ENCODE peak calls at places on chromosomes 1 and 21, in six cellular contexts. One of them, this sample, is unnamed.

GRCh38 chr1:47694011-47694890 is 256.4 kb downstream of the FOXD2 start:
- DNase-seq in astrocyte of the spinal cord: no peak
- DNase-seq in foreskin fibroblast: no peak
- DNase-seq in GM12864: no peak
- DNase-seq in upper lobe of right lung: peak
- DNase-seq in A549: no peak
- DNase-seq in this sample: no peak

GRCh38 chr1:78370779-78371482 is 119.8 kb upstream of the PTGFR start:
- DNase-seq in upper lobe of right lung: no peak
- DNase-seq in A549: no peak
- DNase-seq in GM12864: no peak
- DNase-seq in foreskin fibroblast: peak
- DNase-seq in astrocyte of the spinal cord: peak
- DNase-seq in this sample: peak

GRCh38 chr1:37481289-37482003 is 7.1 kb downstream of the ZC3H12A start:
- DNase-seq in A549: peak
- DNase-seq in upper lobe of right lung: peak
- DNase-seq in astrocyte of the spinal cord: no peak
- DNase-seq in foreskin fibroblast: no peak
- DNase-seq in GM12864: no peak
- DNase-seq in this sample: no peak

GRCh38 chr1:172999349-172999748 is 51.4 kb downstream of the TNFSF18 start:
- DNase-seq in GM12864: no peak
- DNase-seq in upper lobe of right lung: no peak
- DNase-seq in foreskin fibroblast: no peak
- DNase-seq in astrocyte of the spinal cord: no peak
- DNase-seq in A549: no peak
- DNase-seq in this sample: no peak

GRCh38 chr1:180160362-180160761 is 5.7 kb downstream of the QSOX1 start:
- DNase-seq in A549: no peak
- DNase-seq in upper lobe of right lung: no peak
- DNase-seq in GM12864: no peak
- DNase-seq in astrocyte of the spinal cord: no peak
- DNase-seq in foreskin fibroblast: no peak
- DNase-seq in this sample: no peak

GRCh38 chr1:201359031-201359872 is 18.2 kb downstream of the TNNT2 start:
- DNase-seq in upper lobe of right lung: peak
- DNase-seq in GM12864: no peak
- DNase-seq in A549: no peak
- DNase-seq in astrocyte of the spinal cord: no peak
- DNase-seq in foreskin fibroblast: no peak
- DNase-seq in this sample: no peak

GRCh38 chr1:1361982-1362423 is 3.6 kb upstream of the MXRA8 start:
- DNase-seq in astrocyte of the spinal cord: peak
- DNase-seq in GM12864: no peak
- DNase-seq in A549: no peak
- DNase-seq in foreskin fibroblast: peak
- DNase-seq in upper lobe of right lung: no peak
- DNase-seq in this sample: no peak

GRCh38 chr21:42392731-42393442 is 3.0 kb downstream of the TMPRSS3 start:
- DNase-seq in foreskin fibroblast: no peak
- DNase-seq in GM12864: peak
- DNase-seq in A549: no peak
- DNase-seq in upper lobe of right lung: peak
- DNase-seq in astrocyte of the spinal cord: peak
- DNase-seq in this sample: peak

GRCh38 chr1:42319871-42320484 is 15.1 kb downstream of the FOXJ3 start:
- DNase-seq in astrocyte of the spinal cord: no peak
- DNase-seq in foreskin fibroblast: no peak
- DNase-seq in upper lobe of right lung: no peak
- DNase-seq in GM12864: no peak
- DNase-seq in A549: no peak
- DNase-seq in this sample: no peak

GRCh38 chr1:212147581-212148033 is 112.1 kb downstream of the DTL start:
- DNase-seq in foreskin fibroblast: no peak
- DNase-seq in A549: peak
- DNase-seq in astrocyte of the spinal cord: peak
- DNase-seq in upper lobe of right lung: peak
- DNase-seq in GM12864: no peak
- DNase-seq in this sample: peak

GRCh38 chr1:25590096-25590824 is 26.3 kb upstream of the MAN1C1 start:
- DNase-seq in GM12864: no peak
- DNase-seq in A549: no peak
- DNase-seq in upper lobe of right lung: peak
- DNase-seq in foreskin fibroblast: no peak
- DNase-seq in astrocyte of the spinal cord: no peak
- DNase-seq in this sample: no peak

DNA sequence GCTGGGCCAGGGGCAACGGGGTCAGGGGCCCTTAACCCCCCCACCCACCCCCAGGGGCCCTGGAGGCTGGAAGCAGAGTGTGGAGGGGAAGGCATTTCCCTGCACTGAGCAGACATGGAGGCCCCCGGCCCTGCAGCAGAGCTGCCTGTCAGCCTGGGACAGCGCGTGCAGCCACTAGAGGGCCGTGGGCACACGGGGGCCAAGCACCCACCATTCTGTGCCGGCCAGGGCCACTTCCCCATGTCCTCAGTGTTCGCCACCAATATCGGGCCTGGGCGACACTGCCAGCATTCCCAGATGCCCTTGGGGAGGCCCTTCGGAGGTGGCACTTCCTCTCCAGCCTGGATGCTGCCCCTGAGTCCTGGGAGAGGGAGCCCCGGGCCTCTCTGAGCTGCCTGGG is 23.2 kb upstream of the ARHGEF16 start:
- DNase-seq in GM12864: no peak
- DNase-seq in A549: no peak
- DNase-seq in foreskin fibroblast: no peak
- DNase-seq in upper lobe of right lung: no peak
- DNase-seq in astrocyte of the spinal cord: no peak
- DNase-seq in this sample: no peak
- TF ChIP-seq CTCF in GM12864: peak
- TF ChIP-seq CTCF in A549: peak
- TF ChIP-seq CTCF in foreskin fibroblast: peak
- TF ChIP-seq CTCF in upper lobe of right lung: no peak
- TF ChIP-seq CTCF in astrocyte of the spinal cord: peak
- TF ChIP-seq CTCF in this sample: no peak

GRCh38 chr1:83029050-83029449 is 969.9 kb downstream of the TTLL7 start:
- DNase-seq in upper lobe of right lung: no peak
- DNase-seq in foreskin fibroblast: no peak
- DNase-seq in GM12864: no peak
- DNase-seq in A549: no peak
- DNase-seq in astrocyte of the spinal cord: no peak
- DNase-seq in this sample: no peak
- TF ChIP-seq CTCF in upper lobe of right lung: no peak
- TF ChIP-seq CTCF in foreskin fibroblast: no peak
- TF ChIP-seq CTCF in GM12864: no peak
- TF ChIP-seq CTCF in A549: no peak
- TF ChIP-seq CTCF in astrocyte of the spinal cord: no peak
- TF ChIP-seq CTCF in this sample: no peak

GRCh38 chr1:114764689-114765088 is 6.9 kb upstream of the CSDE1 start:
- DNase-seq in foreskin fibroblast: no peak
- DNase-seq in GM12864: no peak
- DNase-seq in astrocyte of the spinal cord: no peak
- DNase-seq in upper lobe of right lung: no peak
- DNase-seq in A549: no peak
- DNase-seq in this sample: no peak
- TF ChIP-seq CTCF in foreskin fibroblast: no peak
- TF ChIP-seq CTCF in GM12864: no peak
- TF ChIP-seq CTCF in astrocyte of the spinal cord: no peak
- TF ChIP-seq CTCF in upper lobe of right lung: peak
- TF ChIP-seq CTCF in A549: no peak
- TF ChIP-seq CTCF in this sample: no peak

GRCh38 chr1:247373721-247374141 is 42.1 kb upstream of the ZNF496 start:
- DNase-seq in foreskin fibroblast: peak
- DNase-seq in GM12864: no peak
- DNase-seq in A549: no peak
- DNase-seq in astrocyte of the spinal cord: peak
- DNase-seq in upper lobe of right lung: peak
- DNase-seq in this sample: no peak
- TF ChIP-seq CTCF in foreskin fibroblast: peak
- TF ChIP-seq CTCF in GM12864: peak
- TF ChIP-seq CTCF in A549: no peak
- TF ChIP-seq CTCF in astrocyte of the spinal cord: peak
- TF ChIP-seq CTCF in upper lobe of right lung: peak
- TF ChIP-seq CTCF in this sample: peak

GRCh38 chr1:33500547-33500946 is 28.1 kb downstream of the ZSCAN20 start:
- DNase-seq in astrocyte of the spinal cord: no peak
- DNase-seq in foreskin fibroblast: peak
- DNase-seq in A549: no peak
- DNase-seq in GM12864: no peak
- DNase-seq in upper lobe of right lung: no peak
- DNase-seq in this sample: no peak
- TF ChIP-seq CTCF in astrocyte of the spinal cord: peak
- TF ChIP-seq CTCF in foreskin fibroblast: no peak
- TF ChIP-seq CTCF in A549: no peak
- TF ChIP-seq CTCF in GM12864: no peak
- TF ChIP-seq CTCF in upper lobe of right lung: no peak
- TF ChIP-seq CTCF in this sample: no peak

GRCh38 chr21:15645830-15646229 is 84.0 kb upstream of the USP25 start:
- DNase-seq in upper lobe of right lung: no peak
- DNase-seq in GM12864: no peak
- DNase-seq in A549: no peak
- DNase-seq in foreskin fibroblast: no peak
- DNase-seq in astrocyte of the spinal cord: no peak
- DNase-seq in this sample: no peak

GRCh38 chr21:15653710-15654109 is 76.1 kb upstream of the USP25 start:
- DNase-seq in upper lobe of right lung: no peak
- DNase-seq in foreskin fibroblast: no peak
- DNase-seq in astrocyte of the spinal cord: no peak
- DNase-seq in A549: no peak
- DNase-seq in GM12864: no peak
- DNase-seq in this sample: no peak

GRCh38 chr21:15654171-15654570 is 75.6 kb upstream of the USP25 start:
- DNase-seq in GM12864: no peak
- DNase-seq in foreskin fibroblast: no peak
- DNase-seq in upper lobe of right lung: no peak
- DNase-seq in astrocyte of the spinal cord: no peak
- DNase-seq in A549: no peak
- DNase-seq in this sample: no peak

GRCh38 chr21:15651172-15651571 is 78.6 kb upstream of the USP25 start:
- DNase-seq in foreskin fibroblast: no peak
- DNase-seq in GM12864: no peak
- DNase-seq in upper lobe of right lung: no peak
- DNase-seq in astrocyte of the spinal cord: no peak
- DNase-seq in A549: no peak
- DNase-seq in this sample: no peak
- TF ChIP-seq CTCF in foreskin fibroblast: no peak
- TF ChIP-seq CTCF in GM12864: no peak
- TF ChIP-seq CTCF in upper lobe of right lung: no peak
- TF ChIP-seq CTCF in astrocyte of the spinal cord: no peak
- TF ChIP-seq CTCF in A549: no peak
- TF ChIP-seq CTCF in this sample: no peak

GRCh38 chr1:26694185-26694572 is 1.6 kb upstream of the ARID1A start:
- DNase-seq in astrocyte of the spinal cord: no peak
- DNase-seq in GM12864: no peak
- DNase-seq in foreskin fibroblast: no peak
- DNase-seq in upper lobe of right lung: no peak
- DNase-seq in A549: no peak
- DNase-seq in this sample: no peak

GRCh38 chr1:26692793-26693490 is 2.9 kb upstream of the ARID1A start:
- DNase-seq in upper lobe of right lung: peak
- DNase-seq in astrocyte of the spinal cord: peak
- DNase-seq in A549: peak
- DNase-seq in GM12864: peak
- DNase-seq in foreskin fibroblast: peak
- DNase-seq in this sample: peak

GRCh38 chr1:26690576-26691031 is 5.2 kb upstream of the ARID1A start:
- DNase-seq in upper lobe of right lung: no peak
- DNase-seq in foreskin fibroblast: no peak
- DNase-seq in A549: peak
- DNase-seq in GM12864: no peak
- DNase-seq in astrocyte of the spinal cord: no peak
- DNase-seq in this sample: no peak

GRCh38 chr1:26693557-26694184 is 2.1 kb upstream of the ARID1A start:
- DNase-seq in GM12864: no peak
- DNase-seq in astrocyte of the spinal cord: no peak
- DNase-seq in A549: no peak
- DNase-seq in foreskin fibroblast: peak
- DNase-seq in upper lobe of right lung: no peak
- DNase-seq in this sample: no peak

GRCh38 chr1:26692211-26692792 is 3.5 kb upstream of the ARID1A start:
- DNase-seq in GM12864: peak
- DNase-seq in upper lobe of right lung: peak
- DNase-seq in foreskin fibroblast: peak
- DNase-seq in A549: peak
- DNase-seq in astrocyte of the spinal cord: peak
- DNase-seq in this sample: peak
- TF ChIP-seq CTCF in GM12864: peak
- TF ChIP-seq CTCF in upper lobe of right lung: peak
- TF ChIP-seq CTCF in foreskin fibroblast: peak
- TF ChIP-seq CTCF in A549: peak
- TF ChIP-seq CTCF in astrocyte of the spinal cord: peak
- TF ChIP-seq CTCF in this sample: peak

GRCh38 chr1:109548321-109549267 is at the start of gene GNAI3:
- DNase-seq in A549: peak
- DNase-seq in foreskin fibroblast: peak
- DNase-seq in upper lobe of right lung: peak
- DNase-seq in astrocyte of the spinal cord: peak
- DNase-seq in GM12864: peak
- DNase-seq in this sample: peak
- TF ChIP-seq CTCF in A549: no peak
- TF ChIP-seq CTCF in foreskin fibroblast: no peak
- TF ChIP-seq CTCF in upper lobe of right lung: no peak
- TF ChIP-seq CTCF in astrocyte of the spinal cord: no peak
- TF ChIP-seq CTCF in GM12864: no peak
- TF ChIP-seq CTCF in this sample: no peak

GRCh38 chr1:86169625-86170024 is 13.1 kb upstream of the COL24A1 start:
- DNase-seq in foreskin fibroblast: peak
- DNase-seq in astrocyte of the spinal cord: peak
- DNase-seq in A549: no peak
- DNase-seq in upper lobe of right lung: no peak
- DNase-seq in GM12864: no peak
- DNase-seq in this sample: no peak
- TF ChIP-seq CTCF in foreskin fibroblast: peak
- TF ChIP-seq CTCF in astrocyte of the spinal cord: peak
- TF ChIP-seq CTCF in A549: no peak
- TF ChIP-seq CTCF in upper lobe of right lung: no peak
- TF ChIP-seq CTCF in GM12864: no peak
- TF ChIP-seq CTCF in this sample: no peak